ENCODE peak calls at places on chromosomes 3 and 15, in eight cellular contexts. M is transverse colon, L is heart left ventricle, C is cardiac muscle cell, W is endodermal cell, H is PC-3, K is sigmoid colon, P is A549. X is an unnamed sample.
A peak's percentile ranks its signal among the peaks of the same experiment; 100 is the strongest.

GRCh38 chr3:27228805-27229204 is 140.4 kb downstream of the NEK10 start:
- DNase-seq in K (no peak), P (no peak), C (no peak), H (peak; percentile 11), M (no peak), L (no peak), W (peak; percentile 78), X (no peak)

GRCh38 chr3:43389388-43390254 is 103.3 kb downstream of the SNRK start:
- DNase-seq in P (no peak), M (peak; percentile 47), L (peak; percentile 58), H (peak; percentile 97), W (no peak), K (no peak), C (peak; percentile 87), X (no peak)

GRCh38 chr3:108818404-108818803 is 4.2 kb upstream of the TRAT1 start:
- DNase-seq in M (peak; percentile 47), P (no peak), H (peak; percentile 61), W (peak; percentile 82), C (peak; percentile 6), K (no peak), L (no peak), X (no peak)

GRCh38 chr3:72233571-72233970 is 448.6 kb upstream of the PROK2 start:
- DNase-seq in C (no peak), P (no peak), W (peak; percentile 24), M (no peak), K (no peak), L (no peak), H (no peak), X (no peak)

GRCh38 chr15:72136170-72137051 is 18.2 kb downstream of the SENP8 start:
- DNase-seq in P (no peak), H (peak; percentile 30), M (no peak), W (no peak), C (no peak), L (no peak), K (no peak), X (no peak)

GRCh38 chr3:84961492-84962255 is 2.9 kb downstream of the CADM2 start:
- DNase-seq in K (no peak), C (no peak), W (peak; percentile 69), M (no peak), L (no peak), H (no peak), P (no peak), X (peak; percentile 83)

GRCh38 chr3:7667774-7668173 is 806.9 kb downstream of the GRM7 start:
- DNase-seq in K (no peak), P (no peak), H (no peak), L (no peak), C (no peak), W (no peak), M (no peak), X (no peak)

GRCh38 chr15:101326026-101326315 is 30.9 kb upstream of the SNRPA1 start:
- DNase-seq in P (no peak), W (no peak), C (no peak), H (no peak), M (no peak), L (no peak), K (no peak), X (no peak)

GRCh38 chr15:94306700-94307650 is 75.6 kb downstream of the MCTP2 start:
- DNase-seq in M (no peak), C (no peak), L (no peak), W (no peak), K (no peak), P (no peak), H (no peak), X (no peak)

GRCh38 chr3:170553788-170554620 is 31.9 kb downstream of the SLC7A14 start:
- DNase-seq in P (no peak), C (peak; percentile 31), K (no peak), W (no peak), M (no peak), L (no peak), H (peak; percentile 37), X (no peak)

GRCh38 chr3:195549931-195550519 is 6.9 kb upstream of the PPP1R2 start:
- DNase-seq in L (no peak), M (peak; percentile 72), K (no peak), H (no peak), C (peak; percentile 13), P (no peak), W (no peak), X (no peak)

GRCh38 chr15:76963596-76963995 is 31.3 kb upstream of the PSTPIP1 start:
- DNase-seq in H (no peak), L (no peak), P (no peak), W (peak; percentile 81), M (no peak), K (no peak), C (no peak), X (no peak)
- TF ChIP-seq CTCF in H (no peak), L (no peak), P (no peak), W (peak; percentile 58), M (no peak), K (no peak), C (no peak), X (no peak)

GRCh38 chr3:19364150-19364549 is 215.8 kb downstream of the KCNH8 start:
- DNase-seq in H (peak; percentile 30), W (no peak), M (no peak), L (no peak), C (peak; percentile 22), P (no peak), K (no peak), X (no peak)
- H3K27ac ChIP-seq in H (no peak overlapping the region), W (no peak overlapping the region), M (no peak overlapping the region), L (no peak overlapping the region), C (no peak overlapping the region), P (no peak overlapping the region), K (no peak overlapping the region), X (no peak overlapping the region)

GRCh38 chr3:12287727-12288465 is 974 bp upstream of the PPARG start:
- DNase-seq in K (no peak), H (peak; percentile 63), P (no peak), W (peak; percentile 75), C (peak; percentile 68), M (peak; percentile 54), L (peak; percentile 74), X (peak; percentile 92)
- TF ChIP-seq CTCF in K (no peak), H (no peak), P (no peak), W (no peak), C (no peak), M (peak; percentile 1), L (no peak), X (no peak)

GRCh38 chr15:57692709-57693108 is 13.8 kb upstream of the POLR2M start:
- DNase-seq in H (no peak), K (no peak), L (no peak), P (no peak), C (peak; percentile 92), W (no peak), M (no peak), X (no peak)
- H3K27ac ChIP-seq in H (no peak overlapping the region), K (no peak overlapping the region), L (peak overlapping the region; percentile 46), P (no peak overlapping the region), C (no peak overlapping the region), W (no peak overlapping the region), M (no peak overlapping the region), X (no peak overlapping the region)

GRCh38 chr3:102464261-102464660 is 29.4 kb downstream of the ZPLD1 start:
- DNase-seq in P (no peak), C (no peak), M (no peak), L (no peak), W (no peak), K (no peak), H (no peak), X (no peak)

GRCh38 chr3:102471491-102471890 is 36.7 kb downstream of the ZPLD1 start:
- DNase-seq in H (no peak), K (no peak), M (no peak), W (no peak), C (no peak), L (no peak), P (no peak), X (no peak)

GRCh38 chr3:102471001-102471400 is 36.2 kb downstream of the ZPLD1 start:
- DNase-seq in K (no peak), L (no peak), W (peak; percentile 86), M (no peak), H (peak; percentile 23), C (no peak), P (no peak), X (no peak)

GRCh38 chr3:102460579-102460978 is 25.8 kb downstream of the ZPLD1 start:
- DNase-seq in C (no peak), H (peak; percentile 86), P (no peak), L (no peak), K (no peak), M (no peak), W (no peak), X (no peak)

GRCh38 chr3:102466001-102466400 is 31.2 kb downstream of the ZPLD1 start:
- DNase-seq in P (no peak), C (no peak), L (no peak), W (no peak), K (no peak), H (peak; percentile 51), M (no peak), X (no peak)
- TF ChIP-seq CTCF in P (no peak), C (no peak), L (no peak), W (peak; percentile 36), K (no peak), H (peak; percentile 66), M (no peak), X (no peak)

GRCh38 chr3:50674349-50675178 is at the start of gene DOCK3:
- DNase-seq in K (peak; percentile 82), C (peak; percentile 57), M (peak; percentile 55), W (peak; percentile 79), L (peak; percentile 41), H (peak; percentile 60), P (peak; percentile 43), X (peak; percentile 93)

GRCh38 chr3:50676031-50676705 is 1.4 kb downstream of the DOCK3 start:
- DNase-seq in K (no peak), L (no peak), M (no peak), P (no peak), H (no peak), C (no peak), W (no peak), X (no peak)

GRCh38 chr3:50675179-50676030 is 678 bp downstream of the DOCK3 start:
- DNase-seq in K (peak; percentile 72), P (no peak), H (no peak), W (peak; percentile 89), C (no peak), L (peak; percentile 47), M (peak; percentile 39), X (peak; percentile 90)

GRCh38 chr3:50672656-50673055 is 2.1 kb upstream of the DOCK3 start:
- DNase-seq in P (no peak), L (no peak), M (no peak), W (no peak), C (no peak), K (no peak), H (no peak), X (no peak)

DNA sequence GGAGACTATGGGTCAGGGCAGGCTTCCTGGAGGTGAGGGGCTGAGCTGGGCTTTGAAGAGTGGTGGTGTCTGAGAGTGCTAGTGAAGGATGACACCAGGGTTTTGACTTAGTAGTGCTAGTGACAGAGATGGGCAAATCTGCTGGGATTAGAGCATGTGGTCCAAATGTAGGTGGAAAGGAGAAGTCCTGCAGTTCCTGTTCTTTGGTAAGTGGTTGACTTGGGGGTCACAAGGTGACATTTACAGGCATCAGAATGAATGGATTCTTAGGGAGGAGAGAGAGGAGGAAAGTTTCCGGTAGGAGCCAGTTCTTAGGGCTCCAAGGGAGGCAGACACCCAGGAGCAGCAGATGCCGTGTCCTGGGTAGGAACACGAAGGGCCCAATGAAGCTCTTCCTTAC is 790 bp upstream of the DOCK3 start:
- DNase-seq in L (no peak), C (no peak), K (no peak), M (no peak), W (no peak), H (no peak), P (no peak), X (no peak)
- H3K27ac ChIP-seq in L (no peak overlapping the region), C (no peak overlapping the region), K (no peak overlapping the region), M (no peak overlapping the region), W (no peak overlapping the region), H (no peak overlapping the region), P (no peak overlapping the region), X (no peak overlapping the region)

GRCh38 chr3:51982352-51982837 is 940 bp upstream of the ACY1 start:
- DNase-seq in C (no peak), H (peak; percentile 75), M (peak; percentile 83), K (no peak), P (peak; percentile 95), L (no peak), W (peak; percentile 88), X (peak; percentile 50)
- TF ChIP-seq CTCF in C (peak; percentile 58), H (peak; percentile 79), M (peak; percentile 59), K (peak; percentile 62), P (peak; percentile 47), L (peak; percentile 35), W (peak; percentile 89), X (peak; percentile 58)

X was measured in upper lobe of left lung.